ENCODE peak calls at places on chromosomes 6 and 20, in four cellular contexts. One of them, this sample, is unnamed.

GRCh38 chr6:6328451-6328850 is 8.0 kb upstream of the F13A1 start:
- DNase-seq in WTC11: no peak
- DNase-seq in pancreas: no peak
- DNase-seq in lower lobe of right lung: no peak
- DNase-seq in this sample: no peak

GRCh38 chr6:56025785-56026184 is 150.4 kb upstream of the BMP5 start:
- DNase-seq in WTC11: no peak
- DNase-seq in pancreas: no peak
- DNase-seq in lower lobe of right lung: no peak
- DNase-seq in this sample: peak; percentile 67

GRCh38 chr6:27809067-27809938 is 102.9 kb downstream of the OR2B2 start:
- DNase-seq in WTC11: no peak
- DNase-seq in pancreas: no peak
- DNase-seq in lower lobe of right lung: no peak
- DNase-seq in this sample: no peak

GRCh38 chr6:18034798-18035202 is 47.4 kb upstream of the KIF13A start:
- DNase-seq in WTC11: no peak
- DNase-seq in pancreas: no peak
- DNase-seq in lower lobe of right lung: no peak
- DNase-seq in this sample: peak; percentile 38

GRCh38 chr20:10332656-10333421 is 101.2 kb downstream of the MKKS start:
- DNase-seq in WTC11: no peak
- DNase-seq in pancreas: no peak
- DNase-seq in lower lobe of right lung: no peak
- DNase-seq in this sample: peak; percentile 28

GRCh38 chr6:121873595-121873994 is 438.1 kb downstream of the GJA1 start:
- DNase-seq in WTC11: no peak
- DNase-seq in pancreas: no peak
- DNase-seq in lower lobe of right lung: no peak
- DNase-seq in this sample: no peak

GRCh38 chr6:37535701-37536461 is 36.2 kb upstream of the CCDC167 start:
- DNase-seq in WTC11: peak; percentile 53
- DNase-seq in pancreas: no peak
- DNase-seq in lower lobe of right lung: no peak
- DNase-seq in this sample: no peak

GRCh38 chr20:50931048-50931305 is 260 bp downstream of the ADNP start:
- DNase-seq in WTC11: no peak
- DNase-seq in pancreas: no peak
- DNase-seq in lower lobe of right lung: no peak
- DNase-seq in this sample: no peak

GRCh38 chr6:136463796-136464542 is 86.3 kb downstream of the MAP7 start:
- DNase-seq in WTC11: no peak
- DNase-seq in pancreas: no peak
- DNase-seq in lower lobe of right lung: no peak
- DNase-seq in this sample: no peak

GRCh38 chr6:83193747-83194582 is 808 bp downstream of the RWDD2A start:
- DNase-seq in WTC11: peak; percentile 87
- DNase-seq in pancreas: peak; percentile 80
- DNase-seq in lower lobe of right lung: peak; percentile 66
- DNase-seq in this sample: peak; percentile 10

GRCh38 chr6:18216411-18216810 is 47.9 kb downstream of the DEK start:
- DNase-seq in WTC11: no peak
- DNase-seq in pancreas: no peak
- DNase-seq in lower lobe of right lung: no peak
- DNase-seq in this sample: peak; percentile 82

GRCh38 chr6:89260832-89261231 is 43.7 kb upstream of the GABRR1 start:
- DNase-seq in WTC11: no peak
- DNase-seq in pancreas: no peak
- DNase-seq in lower lobe of right lung: no peak
- DNase-seq in this sample: no peak

GRCh38 chr6:125924169-125924568 is 32.4 kb upstream of the HINT3 start:
- DNase-seq in WTC11: no peak
- DNase-seq in pancreas: no peak
- DNase-seq in lower lobe of right lung: no peak
- DNase-seq in this sample: peak; percentile 19

GRCh38 chr6:579339-579738 is 77.6 kb downstream of the HUS1B start:
- DNase-seq in WTC11: no peak
- DNase-seq in pancreas: no peak
- DNase-seq in lower lobe of right lung: no peak
- DNase-seq in this sample: peak; percentile 28

GRCh38 chr20:32823078-32823477 is 3.3 kb downstream of the MAPRE1 start:
- DNase-seq in WTC11: no peak
- DNase-seq in pancreas: no peak
- DNase-seq in lower lobe of right lung: no peak
- DNase-seq in this sample: peak; percentile 81

GRCh38 chr20:11453430-11453829 is 464.3 kb upstream of the BTBD3 start:
- DNase-seq in WTC11: no peak
- DNase-seq in pancreas: no peak
- DNase-seq in lower lobe of right lung: no peak
- DNase-seq in this sample: peak; percentile 29

GRCh38 chr6:139338845-139339244 is 35.6 kb downstream of the CITED2 start:
- DNase-seq in WTC11: no peak
- DNase-seq in pancreas: no peak
- DNase-seq in lower lobe of right lung: no peak
- DNase-seq in this sample: peak; percentile 80

GRCh38 chr20:49409302-49409969 is 73.0 kb downstream of the KCNB1 start:
- DNase-seq in WTC11: no peak
- DNase-seq in pancreas: no peak
- DNase-seq in lower lobe of right lung: no peak
- DNase-seq in this sample: no peak

GRCh38 chr6:90415178-90415577 is 118.5 kb upstream of the BACH2 start:
- DNase-seq in WTC11: no peak
- DNase-seq in pancreas: no peak
- DNase-seq in lower lobe of right lung: no peak
- DNase-seq in this sample: no peak

GRCh38 chr20:37850724-37851123 is 52.2 kb upstream of the VSTM2L start:
- DNase-seq in WTC11: no peak
- DNase-seq in pancreas: no peak
- DNase-seq in lower lobe of right lung: no peak
- DNase-seq in this sample: no peak

GRCh38 chr6:41767112-41767946 is 12.4 kb downstream of the FRS3 start:
- DNase-seq in WTC11: no peak
- DNase-seq in pancreas: no peak
- DNase-seq in lower lobe of right lung: no peak
- DNase-seq in this sample: peak; percentile 83

GRCh38 chr20:49871391-49871948 is 43.9 kb downstream of the SPATA2 start:
- DNase-seq in WTC11: no peak
- DNase-seq in pancreas: no peak
- DNase-seq in lower lobe of right lung: no peak
- DNase-seq in this sample: no peak

GRCh38 chr6:116515141-116515540 is 3.7 kb downstream of the CALHM5 start:
- DNase-seq in WTC11: no peak
- DNase-seq in pancreas: no peak
- DNase-seq in lower lobe of right lung: no peak
- DNase-seq in this sample: no peak

GRCh38 chr20:35718972-35719635 is 19.9 kb downstream of the ROMO1 start:
- DNase-seq in WTC11: no peak
- DNase-seq in pancreas: no peak
- DNase-seq in lower lobe of right lung: no peak
- DNase-seq in this sample: no peak

GRCh38 chr6:89251976-89252375 is 34.8 kb upstream of the GABRR1 start:
- DNase-seq in WTC11: no peak
- DNase-seq in pancreas: no peak
- DNase-seq in lower lobe of right lung: no peak
- DNase-seq in this sample: no peak

DNA sequence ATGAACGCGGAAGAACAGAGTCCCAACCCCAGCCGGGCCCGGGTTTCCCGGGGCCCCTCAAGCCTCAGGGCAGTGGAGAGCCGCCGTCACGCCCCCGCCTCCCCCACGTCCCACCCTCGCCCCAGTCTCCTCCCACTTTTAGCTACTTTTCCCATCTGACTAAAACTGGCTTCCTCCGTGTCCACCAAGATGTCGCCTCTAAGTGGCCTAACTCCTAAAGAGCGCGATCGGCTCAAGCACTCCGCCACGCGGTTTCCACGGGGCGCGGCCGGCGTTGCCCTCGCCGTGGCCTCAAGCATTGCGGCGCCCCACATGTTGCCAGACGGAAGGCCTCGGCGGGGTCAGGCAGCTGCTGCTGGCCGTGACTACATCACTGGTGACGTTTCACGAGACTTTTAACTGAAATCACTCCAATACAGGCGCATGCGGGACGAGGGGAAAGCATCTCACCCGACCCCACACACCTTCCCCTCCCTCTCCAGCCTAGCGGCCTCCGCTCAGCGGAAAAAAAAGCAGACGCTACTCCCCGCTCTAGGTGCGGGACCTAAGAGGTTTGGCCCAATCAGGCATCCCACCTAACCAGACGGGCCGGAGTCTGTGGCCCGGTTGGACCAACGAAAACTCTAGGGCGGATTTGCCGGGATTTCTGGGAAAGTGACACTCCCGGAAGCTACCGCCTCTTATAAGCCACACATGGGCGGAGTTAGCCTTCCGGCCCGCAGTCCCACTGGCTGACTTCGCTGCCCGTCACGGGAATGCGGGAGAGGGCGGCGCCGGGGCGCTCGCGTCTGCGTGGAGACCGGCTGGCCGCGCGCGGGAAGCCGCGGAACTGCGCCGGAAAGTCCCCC is at the start of gene NXT1:
- DNase-seq in WTC11: peak; percentile 94
- DNase-seq in pancreas: peak; percentile 98
- DNase-seq in lower lobe of right lung: peak; percentile 95
- DNase-seq in this sample: peak; percentile 99
- TF ChIP-seq CTCF in WTC11: no peak
- TF ChIP-seq CTCF in pancreas: no peak
- TF ChIP-seq CTCF in lower lobe of right lung: peak; percentile 25
- TF ChIP-seq CTCF in this sample: no peak

DNA sequence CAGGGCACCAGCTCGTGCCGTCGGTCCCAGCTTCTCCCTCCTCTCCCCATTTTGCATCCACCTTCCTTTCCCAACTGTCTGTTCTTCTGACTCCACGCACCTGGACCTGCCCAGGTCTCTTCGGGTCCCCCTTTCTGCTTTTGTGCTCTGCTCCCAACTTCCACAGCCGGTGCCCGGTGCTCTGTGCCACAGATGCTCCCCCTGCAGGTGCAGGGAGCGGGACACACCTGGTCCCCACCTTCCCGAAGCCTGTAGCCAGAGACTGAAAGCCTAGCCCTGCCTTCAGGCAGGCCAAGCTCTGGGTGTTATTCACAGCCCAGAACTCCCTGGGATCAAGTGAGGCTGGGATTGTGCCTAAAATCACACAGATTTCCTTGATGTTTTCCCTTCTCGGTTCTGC is 24.6 kb upstream of the BMP7 start:
- DNase-seq in WTC11: peak; percentile 66
- DNase-seq in pancreas: no peak
- DNase-seq in lower lobe of right lung: no peak
- DNase-seq in this sample: no peak
- TF ChIP-seq CTCF in WTC11: peak; percentile 30
- TF ChIP-seq CTCF in pancreas: no peak
- TF ChIP-seq CTCF in lower lobe of right lung: no peak
- TF ChIP-seq CTCF in this sample: no peak

GRCh38 chr6:93746892-93747291 is 327.5 kb upstream of the EPHA7 start:
- DNase-seq in WTC11: no peak
- DNase-seq in pancreas: no peak
- DNase-seq in lower lobe of right lung: no peak
- DNase-seq in this sample: no peak

GRCh38 chr6:93751969-93752368 is 332.6 kb upstream of the EPHA7 start:
- DNase-seq in WTC11: no peak
- DNase-seq in pancreas: no peak
- DNase-seq in lower lobe of right lung: no peak
- DNase-seq in this sample: peak; percentile 1

GRCh38 chr6:93745306-93745705 is 325.9 kb upstream of the EPHA7 start:
- DNase-seq in WTC11: no peak
- DNase-seq in pancreas: no peak
- DNase-seq in lower lobe of right lung: no peak
- DNase-seq in this sample: no peak

DNA sequence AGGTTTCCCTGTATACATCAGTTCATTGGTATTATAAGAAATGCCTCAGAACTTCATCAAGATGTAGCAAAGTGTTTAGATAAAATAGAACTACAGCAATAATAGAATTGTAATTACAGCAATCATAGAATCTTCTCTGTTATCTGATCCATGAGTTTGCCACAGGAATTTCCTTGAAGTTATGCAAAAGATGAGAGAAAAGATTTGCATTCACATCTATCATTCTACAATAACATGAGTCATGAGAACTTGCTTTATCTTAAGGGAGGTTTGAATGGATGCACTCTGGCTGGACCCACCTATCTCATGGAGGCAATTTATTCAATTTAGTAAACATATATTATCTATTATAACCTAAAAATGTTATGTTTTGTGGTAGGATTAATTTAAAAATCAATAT is 329.8 kb upstream of the EPHA7 start:
- DNase-seq in WTC11: no peak
- DNase-seq in pancreas: no peak
- DNase-seq in lower lobe of right lung: no peak
- DNase-seq in this sample: no peak
- TF ChIP-seq CTCF in WTC11: no peak
- TF ChIP-seq CTCF in pancreas: no peak
- TF ChIP-seq CTCF in lower lobe of right lung: no peak
- TF ChIP-seq CTCF in this sample: no peak

GRCh38 chr20:62202083-62202395 is 18.0 kb downstream of the HRH3 start:
- DNase-seq in WTC11: no peak
- DNase-seq in pancreas: peak; percentile 25
- DNase-seq in lower lobe of right lung: peak; percentile 28
- DNase-seq in this sample: no peak

GRCh38 chr20:62200491-62201172 is 17.8 kb downstream of the MTG2 start:
- DNase-seq in WTC11: no peak
- DNase-seq in pancreas: peak; percentile 65
- DNase-seq in lower lobe of right lung: peak; percentile 44
- DNase-seq in this sample: no peak

GRCh38 chr20:62203378-62204030 is 16.6 kb downstream of the HRH3 start:
- DNase-seq in WTC11: no peak
- DNase-seq in pancreas: peak; percentile 46
- DNase-seq in lower lobe of right lung: peak; percentile 30
- DNase-seq in this sample: peak; percentile 59

GRCh38 chr20:62201173-62202082 is 18.6 kb downstream of the MTG2 start:
- DNase-seq in WTC11: no peak
- DNase-seq in pancreas: peak; percentile 51
- DNase-seq in lower lobe of right lung: peak; percentile 39
- DNase-seq in this sample: no peak

DNA sequence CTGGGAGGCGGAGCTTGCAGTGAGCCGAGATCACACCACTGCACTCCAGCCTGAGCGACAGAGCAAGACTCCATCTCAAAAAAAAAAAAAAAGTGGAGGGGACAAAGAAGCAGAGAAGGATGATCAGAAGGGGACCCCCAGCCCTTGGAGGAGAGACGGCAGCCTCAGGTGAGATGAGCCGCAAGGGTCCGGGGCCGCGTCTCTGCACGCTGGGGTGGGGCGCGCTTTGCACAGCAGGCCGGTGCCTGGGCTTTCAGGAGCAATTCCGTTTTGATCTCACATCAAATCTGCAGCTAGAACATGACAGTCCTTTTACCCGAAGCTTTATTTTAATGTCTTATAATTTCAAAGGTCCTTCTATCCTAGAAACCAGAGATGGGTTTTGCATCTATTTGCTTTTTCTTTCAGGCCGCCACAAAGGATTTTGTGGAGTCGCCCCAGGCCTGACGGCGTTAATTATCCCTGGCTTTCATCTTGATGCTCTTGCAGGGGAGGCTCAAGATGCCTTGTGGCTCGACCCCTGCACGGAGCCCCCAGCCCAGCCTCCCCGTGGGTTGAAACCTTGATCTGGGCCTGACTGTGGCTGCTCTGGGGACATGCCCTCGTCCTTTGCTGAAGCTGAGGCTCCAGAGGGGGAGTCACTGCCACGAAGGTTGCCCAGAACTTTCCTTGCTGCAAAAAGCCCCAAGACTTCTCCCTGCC is 17.3 kb downstream of the HRH3 start:
- DNase-seq in WTC11: no peak
- DNase-seq in pancreas: peak; percentile 39
- DNase-seq in lower lobe of right lung: peak; percentile 25
- DNase-seq in this sample: no peak
- TF ChIP-seq CTCF in WTC11: no peak
- TF ChIP-seq CTCF in pancreas: no peak
- TF ChIP-seq CTCF in lower lobe of right lung: no peak
- TF ChIP-seq CTCF in this sample: no peak

GRCh38 chr6:92460133-92460532 is 959.2 kb downstream of the EPHA7 start:
- DNase-seq in WTC11: no peak
- DNase-seq in pancreas: no peak
- DNase-seq in lower lobe of right lung: no peak
- DNase-seq in this sample: no peak
- TF ChIP-seq CTCF in WTC11: no peak
- TF ChIP-seq CTCF in pancreas: no peak
- TF ChIP-seq CTCF in lower lobe of right lung: no peak
- TF ChIP-seq CTCF in this sample: no peak

This sample was measured in cardiac fibroblast.